ENCODE peak calls at places on chromosomes 4 and X, in eight cellular contexts. I, X, A, O, E, S, Y and Z are unnamed samples.

GRCh38 chrX:81120270-81120935 is 81.3 kb downstream of the HMGN5 start:
- DNase-seq in I (no peak), A (no peak), O (no peak), S (peak; percentile 2), E (no peak), X (no peak), Y (no peak), Z (no peak)

GRCh38 chr4:2432991-2433530 is 14.3 kb downstream of the CFAP99 start:
- DNase-seq in X (no peak), I (peak; percentile 63), A (no peak), E (peak; percentile 59), O (no peak), S (no peak), Y (no peak), Z (no peak)

GRCh38 chr4:3473251-3473942 is 10.3 kb downstream of the DOK7 start:
- DNase-seq in X (peak; percentile 1), Y (no peak), O (no peak), E (no peak), S (no peak), A (peak; percentile 34), I (peak; percentile 85), Z (no peak)

GRCh38 chrX:148878371-148878770 is 378.0 kb downstream of the AFF2 start:
- DNase-seq in E (no peak), S (no peak), O (no peak), I (no peak), Y (no peak), X (no peak), A (no peak), Z (no peak)

GRCh38 chr4:10442976-10443375 is 14.2 kb downstream of the ZNF518B start:
- DNase-seq in S (no peak), Y (no peak), I (no peak), A (no peak), X (no peak), E (no peak), O (no peak), Z (no peak)

GRCh38 chr4:2246384-2247127 is 4.6 kb upstream of the HAUS3 start:
- DNase-seq in E (no peak), S (no peak), O (peak; percentile 17), I (peak; percentile 64), X (no peak), Y (no peak), A (peak; percentile 36), Z (no peak)

GRCh38 chrX:37816766-37817165 is 30.6 kb downstream of the DYNLT3 start:
- DNase-seq in E (no peak), X (no peak), S (no peak), Y (no peak), A (no peak), I (no peak), O (no peak), Z (no peak)

GRCh38 chr4:85595796-85596559 is 121.0 kb downstream of the ARHGAP24 start:
- DNase-seq in X (no peak), S (no peak), E (no peak), O (no peak), I (no peak), A (no peak), Y (no peak), Z (no peak)

GRCh38 chr4:110663738-110664444 is 41.0 kb upstream of the PITX2 start:
- DNase-seq in I (no peak), X (no peak), S (no peak), O (no peak), E (no peak), A (no peak), Y (no peak), Z (no peak)

GRCh38 chrX:53511302-53511701 is 77.1 kb upstream of the HSD17B10 start:
- DNase-seq in I (no peak), O (no peak), A (peak; percentile 39), S (peak; percentile 48), Y (no peak), E (no peak), X (no peak), Z (no peak)

DNA sequence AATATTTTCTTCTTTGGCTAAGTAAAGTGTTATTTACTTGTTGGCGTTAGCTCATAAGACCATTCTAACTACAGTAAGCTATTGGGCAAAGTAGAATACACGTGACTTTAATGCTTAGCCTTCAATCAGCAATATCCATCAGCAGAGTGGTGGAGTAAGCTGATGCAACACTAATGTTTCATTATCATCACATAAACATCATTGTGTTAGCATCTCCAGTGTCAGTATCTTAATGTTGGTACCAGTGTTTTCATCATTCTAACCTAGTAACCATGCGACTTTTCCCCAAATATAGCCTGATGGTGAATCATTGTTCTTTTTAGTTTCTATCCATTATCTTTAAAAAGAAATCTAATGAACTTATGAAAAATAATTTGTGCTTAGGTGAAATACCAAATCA is 48.5 kb downstream of the APOOL start:
- DNase-seq in O (no peak), E (no peak), A (no peak), I (no peak), S (no peak), Y (no peak), X (no peak), Z (no peak)
- H3K27ac ChIP-seq in O (no peak overlapping the region), E (no peak overlapping the region), A (no peak overlapping the region), I (no peak overlapping the region), S (no peak overlapping the region), Y (no peak overlapping the region), X (no peak overlapping the region), Z (peak overlapping the region; percentile 71)

DNA sequence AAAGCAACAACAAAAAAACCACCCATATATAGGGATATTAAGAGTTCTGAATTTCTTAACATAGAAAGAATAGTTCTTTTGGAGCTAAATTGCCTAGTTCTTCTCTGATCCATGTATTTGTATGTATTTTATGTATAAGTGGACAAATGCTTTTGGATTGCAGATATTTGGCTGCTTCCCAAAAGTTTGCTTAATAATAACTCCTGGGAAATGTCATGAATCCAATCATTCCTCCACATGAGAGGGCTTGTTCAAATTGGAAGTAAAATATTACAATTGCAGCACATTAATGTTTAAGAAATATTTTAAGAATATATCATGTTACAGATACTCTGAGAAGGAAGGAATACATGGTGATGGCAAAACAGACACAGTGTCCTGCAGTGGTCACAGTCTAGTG is 71.5 kb upstream of the PAGE3 start:
- DNase-seq in I (no peak), X (no peak), Y (no peak), E (no peak), O (no peak), A (no peak), S (no peak), Z (no peak)
- H3K27ac ChIP-seq in I (no peak overlapping the region), X (no peak overlapping the region), Y (no peak overlapping the region), E (no peak overlapping the region), O (no peak overlapping the region), A (no peak overlapping the region), S (no peak overlapping the region), Z (no peak overlapping the region)

GRCh38 chr4:39362827-39363226 is 3.3 kb downstream of the RFC1 start:
- DNase-seq in I (no peak), X (no peak), E (no peak), O (no peak), A (no peak), S (no peak), Y (no peak), Z (no peak)

GRCh38 chr4:39354178-39354503 is 12.0 kb downstream of the RFC1 start:
- DNase-seq in X (no peak), O (no peak), E (no peak), Y (no peak), S (no peak), A (no peak), I (no peak), Z (no peak)

GRCh38 chr4:39353478-39354177 is 12.5 kb downstream of the RFC1 start:
- DNase-seq in A (no peak), S (peak; percentile 62), E (no peak), Y (no peak), I (no peak), X (no peak), O (no peak), Z (no peak)

GRCh38 chr4:39357002-39357401 is 9.2 kb downstream of the RFC1 start:
- DNase-seq in O (no peak), X (peak; percentile 20), E (no peak), A (no peak), I (no peak), S (no peak), Y (no peak), Z (no peak)
- H3K27ac ChIP-seq in O (peak overlapping the region; percentile 46), X (peak overlapping the region; percentile 40), E (no peak overlapping the region), A (no peak overlapping the region), I (no peak overlapping the region), S (no peak overlapping the region), Y (no peak overlapping the region), Z (peak overlapping the region; percentile 32)

GRCh38 chr4:82284475-82284857 is 89.3 kb downstream of the HNRNPD start:
- DNase-seq in S (no peak), X (no peak), Y (no peak), A (no peak), I (no peak), E (no peak), O (no peak), Z (no peak)

GRCh38 chr4:82287720-82288119 is 86.1 kb downstream of the HNRNPD start:
- DNase-seq in X (no peak), A (no peak), I (no peak), O (no peak), Y (no peak), E (no peak), S (no peak), Z (no peak)

GRCh38 chr4:82284858-82285805 is 88.7 kb downstream of the HNRNPD start:
- DNase-seq in O (peak; percentile 100), I (peak; percentile 100), X (peak; percentile 99), S (peak; percentile 99), E (peak; percentile 100), Y (peak; percentile 99), A (peak; percentile 99), Z (peak; percentile 99)

GRCh38 chr4:82282875-82283274 is 90.9 kb downstream of the HNRNPD start:
- DNase-seq in E (no peak), Y (no peak), X (no peak), O (no peak), A (no peak), S (no peak), I (no peak), Z (no peak)
- H3K27ac ChIP-seq in E (no peak overlapping the region), Y (no peak overlapping the region), X (no peak overlapping the region), O (no peak overlapping the region), A (no peak overlapping the region), S (no peak overlapping the region), I (no peak overlapping the region), Z (no peak overlapping the region)